ENCODE peak calls at places on chromosomes 16 and 17, in six cellular contexts. E is AG04450, U is glutamatergic neuron, A is Peyer's patch, G is GM23338, C is AG10803. B is an unnamed sample.

GRCh38 chr16:51951668-51952298 is 595.2 kb downstream of the TOX3 start:
- DNase-seq in E (no peak), U (no peak), A (no peak), G (peak), C (no peak), B (no peak)

GRCh38 chr16:54067317-54068065 is 219.1 kb downstream of the IRX3 start:
- DNase-seq in E (no peak), U (no peak), A (no peak), G (no peak), C (no peak), B (no peak)

GRCh38 chr16:52252680-52253079 is 294.3 kb downstream of the TOX3 start:
- DNase-seq in E (no peak), U (no peak), A (no peak), G (peak), C (no peak), B (no peak)

GRCh38 chr17:76755285-76755684 is 17.4 kb downstream of the MFSD11 start:
- DNase-seq in E (no peak), U (no peak), A (no peak), G (no peak), C (no peak), B (no peak)

GRCh38 chr16:106623-107324 is 28.7 kb downstream of the MPG start:
- DNase-seq in E (peak), U (peak), A (no peak), G (peak), C (peak), B (peak)

GRCh38 chr16:30369938-30370443 is 303 bp downstream of the TBC1D10B start:
- DNase-seq in E (no peak), U (no peak), A (no peak), G (no peak), C (peak), B (no peak)

GRCh38 chr17:74870512-74870911 is 2.3 kb downstream of the FDXR start:
- DNase-seq in E (no peak), U (no peak), A (no peak), G (no peak), C (peak), B (no peak)

GRCh38 chr17:15957206-15957605 is 12.3 kb downstream of the ADORA2B start:
- DNase-seq in E (no peak), U (no peak), A (no peak), G (no peak), C (no peak), B (no peak)

GRCh38 chr16:71896688-71897368 is 1.5 kb downstream of the IST1 start:
- DNase-seq in E (no peak), U (no peak), A (no peak), G (no peak), C (no peak), B (no peak)

GRCh38 chr17:30229012-30229411 is 6.5 kb downstream of the SLC6A4 start:
- DNase-seq in E (no peak), U (no peak), A (peak), G (no peak), C (peak), B (peak)

GRCh38 chr17:67974598-67975066 is 21.6 kb downstream of the C17orf58 start:
- DNase-seq in E (no peak), U (no peak), A (no peak), G (peak), C (no peak), B (no peak)

GRCh38 chr17:10631048-10631700 is 25.9 kb downstream of the MYH3 start:
- DNase-seq in E (no peak), U (peak), A (no peak), G (peak), C (peak), B (no peak)

GRCh38 chr17:234163-235047 is 53.0 kb upstream of the DOC2B start:
- DNase-seq in E (no peak), U (no peak), A (no peak), G (no peak), C (no peak), B (peak)

GRCh38 chr16:89033304-89033703 is 56.3 kb upstream of the CBFA2T3 start:
- DNase-seq in E (no peak), U (no peak), A (no peak), G (no peak), C (no peak), B (no peak)

GRCh38 chr16:26666486-26666885 is 400.2 kb upstream of the C16orf82 start:
- DNase-seq in E (no peak), U (no peak), A (no peak), G (no peak), C (no peak), B (no peak)

GRCh38 chr16:52050418-52050817 is 496.5 kb downstream of the TOX3 start:
- DNase-seq in E (no peak), U (no peak), A (no peak), G (no peak), C (no peak), B (no peak)

GRCh38 chr16:85372627-85373372 is 240.3 kb upstream of the GSE1 start:
- DNase-seq in E (no peak), U (no peak), A (no peak), G (no peak), C (peak), B (peak)

GRCh38 chr16:88681084-88681680 is 5.1 kb downstream of the SNAI3 start:
- DNase-seq in E (no peak), U (no peak), A (peak), G (peak), C (no peak), B (no peak)

GRCh38 chr17:66915204-66915611 is 49.3 kb upstream of the CACNG4 start:
- DNase-seq in E (no peak), U (no peak), A (peak), G (peak), C (no peak), B (no peak)

DNA sequence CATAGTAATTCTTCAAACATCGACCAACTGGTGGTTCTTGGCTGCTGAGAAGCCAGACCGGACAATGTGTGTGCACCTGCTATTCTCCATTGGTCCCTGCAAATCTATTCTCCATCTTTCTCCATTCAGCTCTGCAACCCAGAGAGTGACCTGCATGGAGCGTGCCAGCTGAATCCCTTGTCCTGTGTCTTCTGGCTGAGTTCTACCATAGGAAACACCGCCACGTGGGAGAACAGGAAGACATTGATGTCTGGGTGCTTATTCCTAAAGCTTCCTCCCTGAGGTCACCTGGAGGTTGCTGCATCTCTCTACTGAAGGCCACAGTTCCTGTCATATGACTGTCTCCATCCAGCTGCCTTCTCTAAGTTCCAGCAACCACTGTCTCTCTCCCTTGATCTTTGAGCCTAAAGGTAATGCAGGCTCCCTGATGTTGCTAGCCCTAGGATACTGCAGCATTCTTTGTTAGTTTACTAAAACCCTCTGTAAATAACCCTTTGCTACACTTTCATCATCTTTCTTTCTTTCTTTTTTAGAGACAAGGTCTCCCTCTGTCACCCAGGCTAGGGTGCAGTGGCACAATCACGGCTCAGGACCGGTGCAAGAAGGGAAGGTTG is 10.6 kb upstream of the SMG1 start:
- DNase-seq in E (no peak), U (no peak), A (no peak), G (no peak), C (no peak), B (no peak)
- TF ChIP-seq CTCF in E (no peak), U (no peak), A (no peak), G (no peak), C (no peak), B (no peak)

GRCh38 chr17:58590377-58590776 is 75.9 kb upstream of the MTMR4 start:
- DNase-seq in E (no peak), U (no peak), A (no peak), G (no peak), C (no peak), B (no peak)

GRCh38 chr17:58593121-58593520 is 78.7 kb upstream of the MTMR4 start:
- DNase-seq in E (no peak), U (no peak), A (no peak), G (no peak), C (no peak), B (no peak)

GRCh38 chr17:58591455-58591854 is 77.0 kb upstream of the MTMR4 start:
- DNase-seq in E (no peak), U (no peak), A (no peak), G (peak), C (no peak), B (no peak)

GRCh38 chr17:58595194-58595792 is 80.9 kb upstream of the MTMR4 start:
- DNase-seq in E (no peak), U (no peak), A (no peak), G (peak), C (no peak), B (no peak)
- TF ChIP-seq CTCF in E (no peak), U (no peak), A (no peak), G (peak), C (no peak), B (no peak)

DNA sequence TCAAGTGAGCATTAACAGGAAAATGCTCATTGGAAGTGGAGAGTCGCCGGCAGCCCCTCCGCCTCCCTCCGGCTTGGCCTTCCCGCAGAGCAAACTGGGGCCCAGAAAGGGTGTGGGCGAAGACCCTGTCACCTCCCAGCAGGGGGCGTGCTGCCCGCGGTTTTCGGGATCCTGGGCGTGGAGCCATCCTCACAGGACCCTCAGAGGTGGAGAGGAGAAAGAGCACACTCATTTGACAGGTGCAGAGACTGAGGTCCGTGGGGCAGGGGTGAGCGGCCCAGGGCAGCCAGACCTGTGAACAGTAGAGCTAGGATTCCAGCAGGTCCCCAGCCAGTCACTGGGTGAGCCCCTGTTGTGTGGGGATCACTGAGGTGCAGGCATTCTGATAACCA is 1002.9 kb downstream of the KCNJ18 start:
- DNase-seq in E (no peak), U (no peak), A (no peak), G (no peak), C (no peak), B (no peak)
- TF ChIP-seq CTCF in E (no peak), U (no peak), A (no peak), G (no peak), C (no peak), B (no peak)

GRCh38 chr17:78435330-78436005 is 57.0 kb downstream of the PGS1 start:
- DNase-seq in E (no peak), U (no peak), A (no peak), G (no peak), C (no peak), B (no peak)
- TF ChIP-seq CTCF in E (no peak), U (no peak), A (no peak), G (no peak), C (no peak), B (no peak)

GRCh38 chr17:39927101-39927927 is at the start of the genes LRRC3C and ORMDL3:
- DNase-seq in E (peak), U (peak), A (peak), G (peak), C (peak), B (peak)
- TF ChIP-seq CTCF in E (no peak), U (no peak), A (no peak), G (no peak), C (no peak), B (no peak)

GRCh38 chr17:39547713-39548478 is 59.8 kb downstream of the NEUROD2 start:
- DNase-seq in E (no peak), U (peak), A (peak), G (peak), C (peak), B (no peak)

GRCh38 chr17:39541652-39542051 is 66.1 kb downstream of the NEUROD2 start:
- DNase-seq in E (no peak), U (no peak), A (no peak), G (no peak), C (no peak), B (no peak)

GRCh38 chr17:39543669-39544068 is 64.1 kb downstream of the NEUROD2 start:
- DNase-seq in E (no peak), U (no peak), A (no peak), G (no peak), C (no peak), B (no peak)

GRCh38 chr17:39538875-39539274 is 68.8 kb downstream of the NEUROD2 start:
- DNase-seq in E (no peak), U (no peak), A (no peak), G (no peak), C (no peak), B (no peak)

GRCh38 chr17:39543176-39543575 is 64.5 kb downstream of the NEUROD2 start:
- DNase-seq in E (no peak), U (no peak), A (no peak), G (no peak), C (no peak), B (no peak)
- TF ChIP-seq CTCF in E (no peak), U (no peak), A (no peak), G (no peak), C (no peak), B (no peak)

DNA sequence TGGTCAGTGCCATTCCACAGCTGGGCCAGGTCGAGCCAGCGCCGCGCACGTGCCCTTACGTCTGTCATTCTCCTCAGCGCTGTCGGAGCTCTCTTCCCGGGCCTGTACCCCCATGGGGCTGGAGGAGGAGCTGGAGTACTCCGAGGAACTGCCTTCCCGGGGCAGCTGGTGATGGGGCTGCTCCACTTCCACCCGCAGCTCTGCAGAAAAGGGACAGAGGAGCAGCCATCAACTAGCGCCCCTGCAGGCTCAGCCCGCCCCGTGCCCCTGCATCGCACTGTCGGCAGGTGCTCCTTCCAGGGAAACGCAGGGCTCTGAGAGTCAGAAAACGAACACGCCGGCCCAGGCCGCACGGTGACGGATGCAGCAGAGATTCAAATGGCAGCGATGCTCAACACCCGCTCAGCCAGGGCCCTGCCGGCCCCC is 20.9 kb downstream of the MAP1LC3B start:
- DNase-seq in E (no peak), U (no peak), A (no peak), G (peak), C (no peak), B (no peak)
- TF ChIP-seq CTCF in E (no peak), U (no peak), A (no peak), G (peak), C (no peak), B (no peak)

DNA sequence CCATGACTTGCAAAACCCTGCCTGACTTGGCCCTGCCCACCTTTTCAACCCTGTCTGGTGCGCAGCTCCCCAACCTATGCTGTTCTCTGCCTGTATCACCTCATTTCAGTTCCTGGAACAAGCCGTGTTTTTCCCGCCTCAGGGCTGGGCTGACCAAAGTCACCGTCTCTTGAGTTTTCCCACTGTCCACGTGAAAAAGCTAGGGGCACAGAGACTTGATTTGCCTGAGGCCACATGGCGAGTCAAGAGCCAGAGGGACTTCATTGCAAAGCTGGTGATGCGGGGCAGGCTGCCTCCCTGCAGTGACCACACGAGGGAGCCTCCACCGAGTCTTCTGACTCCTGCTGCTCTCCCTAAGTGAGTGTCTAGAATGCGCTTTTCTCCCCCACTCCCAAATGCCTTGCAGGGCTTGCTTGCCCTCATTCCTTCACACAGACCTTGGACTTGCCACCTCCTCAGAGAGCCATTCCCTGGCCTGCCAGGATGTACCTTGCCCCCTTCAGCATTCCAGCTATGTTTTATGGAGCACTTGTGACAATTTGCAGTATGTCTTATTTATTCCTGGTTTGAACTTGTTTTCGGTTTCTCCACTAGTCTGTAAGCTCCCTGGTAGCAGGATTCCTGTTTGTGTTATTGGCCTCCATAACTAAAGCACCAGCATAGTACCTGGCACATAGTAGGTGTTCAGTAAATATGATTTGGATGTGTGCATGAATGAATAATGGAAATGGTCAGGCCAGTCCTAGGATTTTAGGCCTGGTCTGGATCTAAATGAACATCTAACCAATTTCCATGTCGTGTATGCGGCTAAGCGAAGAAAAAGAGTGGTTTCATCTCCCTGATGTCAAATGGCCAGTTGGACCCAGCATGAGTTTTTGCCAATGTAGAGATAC is 252.3 kb downstream of the SNX29 start:
- DNase-seq in E (peak), U (peak), A (peak), G (peak), C (peak), B (peak)
- TF ChIP-seq CTCF in E (peak), U (peak), A (peak), G (peak), C (peak), B (peak)

GRCh38 chr17:50539762-50540440 is 7.1 kb upstream of the SPATA20 start:
- DNase-seq in E (no peak), U (no peak), A (peak), G (peak), C (no peak), B (no peak)

GRCh38 chr17:50541402-50541915 is 5.5 kb upstream of the SPATA20 start:
- DNase-seq in E (no peak), U (no peak), A (no peak), G (no peak), C (no peak), B (no peak)

GRCh38 chr17:50540485-50541401 is 6.2 kb upstream of the SPATA20 start:
- DNase-seq in E (no peak), U (no peak), A (peak), G (no peak), C (no peak), B (no peak)

GRCh38 chr17:50542795-50543774 is 3.9 kb upstream of the SPATA20 start:
- DNase-seq in E (no peak), U (no peak), A (peak), G (no peak), C (no peak), B (no peak)

DNA sequence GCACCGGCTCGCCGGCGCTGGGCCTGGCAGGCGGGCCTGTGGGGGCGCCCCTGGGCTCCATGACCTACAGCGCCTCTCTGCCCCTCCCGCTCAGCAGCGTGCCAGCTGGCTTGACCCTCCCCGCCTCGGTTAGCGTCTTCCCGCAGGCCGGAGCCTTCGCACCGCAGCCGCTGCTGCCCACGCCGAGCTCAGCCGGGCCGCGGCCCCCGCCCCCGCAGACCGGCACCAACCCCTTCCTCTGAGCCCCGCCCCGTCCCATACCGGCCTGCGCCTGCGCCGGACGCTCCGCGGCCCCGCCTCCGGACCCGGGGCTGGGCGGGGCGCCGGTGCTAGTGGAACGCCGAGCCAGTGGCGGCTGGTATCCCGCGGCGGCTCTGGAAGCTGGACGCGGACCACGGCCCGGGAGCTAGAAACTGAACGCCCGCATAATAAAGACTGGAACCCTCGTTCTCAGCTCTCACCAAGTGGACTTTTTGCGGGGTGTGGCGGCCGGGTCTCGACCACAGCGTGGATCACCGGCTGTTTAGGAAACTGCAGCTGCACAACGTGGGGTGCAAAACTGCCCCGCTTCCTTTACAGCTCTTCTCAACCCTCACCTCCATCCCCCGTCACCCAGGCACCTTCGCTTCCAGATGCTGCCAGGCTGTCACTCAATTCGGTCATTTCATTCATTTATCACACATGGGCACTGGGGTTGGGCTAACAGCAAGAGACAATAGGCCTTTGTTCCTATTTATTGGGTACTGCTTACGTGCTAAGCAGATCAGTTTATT is 4.9 kb upstream of the SPATA20 start:
- DNase-seq in E (no peak), U (peak), A (peak), G (peak), C (peak), B (no peak)
- TF ChIP-seq CTCF in E (peak), U (no peak), A (peak), G (no peak), C (peak), B (no peak)

B was measured in AG09309.